ENCODE peak calls at places on chromosome 1, in six cellular contexts. P is neuronal stem cell, K is H9, T is mesenchymal stem cell, W is H1, H is trophoblast cell. I is an unnamed sample.

GRCh38 chr1:88773540-88774150 is 89.6 kb downstream of the PKN2 start:
- DNase-seq in P (no peak), K (no peak), T (peak), W (no peak), H (peak), I (peak)

GRCh38 chr1:152444045-152444444 is 30.0 kb upstream of the CRNN start:
- DNase-seq in P (no peak), K (no peak), T (no peak), W (no peak), H (no peak), I (no peak)

GRCh38 chr1:11648732-11649158 is 5.5 kb downstream of the FBXO2 start:
- DNase-seq in P (no peak), K (peak), T (no peak), W (no peak), H (no peak), I (no peak)

GRCh38 chr1:97630281-97630680 is 290.6 kb downstream of the DPYD start:
- DNase-seq in P (no peak), K (no peak), T (peak), W (no peak), H (no peak), I (no peak)

GRCh38 chr1:45929257-45929687 is 125.9 kb downstream of the MAST2 start:
- DNase-seq in P (no peak), K (peak), T (peak), W (peak), H (peak), I (peak)

GRCh38 chr1:240804475-240804874 is 192.5 kb upstream of the GREM2 start:
- DNase-seq in P (no peak), K (no peak), T (no peak), W (no peak), H (peak), I (peak)

GRCh38 chr1:51044834-51045233 is 57.2 kb upstream of the C1orf185 start:
- DNase-seq in P (no peak), K (no peak), T (no peak), W (no peak), H (no peak), I (no peak)

GRCh38 chr1:35441926-35442579 is 115.2 kb downstream of the KIAA0319L start:
- DNase-seq in P (no peak), K (no peak), T (no peak), W (no peak), H (no peak), I (no peak)

GRCh38 chr1:118744420-118744819 is 243.7 kb downstream of the TBX15 start:
- DNase-seq in P (no peak), K (no peak), T (no peak), W (no peak), H (no peak), I (no peak)

GRCh38 chr1:90986954-90987353 is 34.9 kb downstream of the ZNF644 start:
- DNase-seq in P (no peak), K (no peak), T (no peak), W (no peak), H (no peak), I (no peak)

GRCh38 chr1:204285438-204286322 is 71.9 kb upstream of the GOLT1A start:
- DNase-seq in P (no peak), K (no peak), T (no peak), W (no peak), H (no peak), I (no peak)
- H4K91ac ChIP-seq in P (no peak), K (no peak), T (peak), W (no peak), H (no peak), I (no peak)

DNA sequence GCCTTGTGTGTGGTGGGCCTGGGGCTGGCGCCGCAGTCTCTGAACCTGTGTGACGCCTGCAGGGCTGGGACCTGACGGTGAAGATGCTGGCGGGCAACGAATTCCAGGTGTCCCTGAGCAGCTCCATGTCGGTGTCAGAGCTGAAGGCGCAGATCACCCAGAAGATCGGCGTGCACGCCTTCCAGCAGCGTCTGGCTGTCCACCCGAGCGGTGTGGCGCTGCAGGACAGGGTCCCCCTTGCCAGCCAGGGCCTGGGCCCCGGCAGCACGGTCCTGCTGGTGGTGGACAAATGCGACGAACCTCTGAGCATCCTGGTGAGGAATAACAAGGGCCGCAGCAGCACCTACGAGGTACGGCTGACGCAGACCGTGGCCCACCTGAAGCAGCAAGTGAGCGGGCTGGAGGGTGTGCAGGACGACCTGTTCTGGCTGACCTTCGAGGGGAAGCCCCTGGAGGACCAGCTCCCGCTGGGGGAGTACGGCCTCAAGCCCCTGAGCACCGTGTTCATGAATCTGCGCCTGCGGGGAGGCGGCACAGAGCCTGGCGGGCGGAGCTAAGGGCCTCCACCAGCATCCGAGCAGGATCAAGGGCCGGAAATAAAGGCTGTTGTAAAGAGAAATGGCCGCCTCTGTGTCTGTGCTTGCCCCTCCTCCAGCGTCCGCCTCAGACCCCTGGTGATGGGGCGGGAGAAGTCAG is 773 bp downstream of the ISG15 start:
- DNase-seq in P (no peak), K (peak), T (peak), W (no peak), H (no peak), I (peak)
- H3K23ac ChIP-seq in P (peak), K (no peak), T (no peak), W (no peak), H (no peak), I (peak)

DNA sequence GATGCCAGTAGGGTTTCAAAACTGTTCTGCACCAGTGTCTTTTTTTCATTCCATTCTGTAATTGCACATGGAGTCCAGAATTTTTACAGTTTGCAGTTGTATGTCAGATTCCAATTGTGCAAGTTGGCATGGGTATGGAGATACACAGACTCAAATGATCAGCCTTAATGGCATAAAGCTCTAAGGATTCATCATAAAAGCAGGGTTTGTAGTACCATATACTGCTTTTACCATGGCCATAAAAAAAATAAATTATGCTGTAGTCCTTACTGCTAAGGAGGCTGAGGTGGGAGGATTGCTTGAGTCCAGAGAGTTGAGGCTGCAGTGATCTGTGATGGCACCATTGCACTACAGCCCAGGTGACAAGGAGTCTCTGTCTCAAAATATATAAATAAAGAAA is 10.3 kb downstream of the MTARC1 start:
- DNase-seq in P (no peak), K (no peak), T (no peak), W (no peak), H (no peak), I (no peak)
- H4K91ac ChIP-seq in P (no peak), K (no peak), T (no peak), W (no peak), H (no peak), I (no peak)

GRCh38 chr1:207151920-207152319 is 47.9 kb downstream of the C4BPA start:
- DNase-seq in P (no peak), K (no peak), T (no peak), W (no peak), H (no peak), I (no peak)
- H3K23ac ChIP-seq in P (no peak), K (no peak), T (no peak), W (no peak), H (no peak), I (no peak)

GRCh38 chr1:180528868-180529470 is 26.6 kb upstream of the ACBD6 start:
- DNase-seq in P (no peak), K (no peak), T (no peak), W (no peak), H (no peak), I (no peak)
- H4K91ac ChIP-seq in P (no peak), K (no peak), T (no peak), W (no peak), H (no peak), I (no peak)

DNA sequence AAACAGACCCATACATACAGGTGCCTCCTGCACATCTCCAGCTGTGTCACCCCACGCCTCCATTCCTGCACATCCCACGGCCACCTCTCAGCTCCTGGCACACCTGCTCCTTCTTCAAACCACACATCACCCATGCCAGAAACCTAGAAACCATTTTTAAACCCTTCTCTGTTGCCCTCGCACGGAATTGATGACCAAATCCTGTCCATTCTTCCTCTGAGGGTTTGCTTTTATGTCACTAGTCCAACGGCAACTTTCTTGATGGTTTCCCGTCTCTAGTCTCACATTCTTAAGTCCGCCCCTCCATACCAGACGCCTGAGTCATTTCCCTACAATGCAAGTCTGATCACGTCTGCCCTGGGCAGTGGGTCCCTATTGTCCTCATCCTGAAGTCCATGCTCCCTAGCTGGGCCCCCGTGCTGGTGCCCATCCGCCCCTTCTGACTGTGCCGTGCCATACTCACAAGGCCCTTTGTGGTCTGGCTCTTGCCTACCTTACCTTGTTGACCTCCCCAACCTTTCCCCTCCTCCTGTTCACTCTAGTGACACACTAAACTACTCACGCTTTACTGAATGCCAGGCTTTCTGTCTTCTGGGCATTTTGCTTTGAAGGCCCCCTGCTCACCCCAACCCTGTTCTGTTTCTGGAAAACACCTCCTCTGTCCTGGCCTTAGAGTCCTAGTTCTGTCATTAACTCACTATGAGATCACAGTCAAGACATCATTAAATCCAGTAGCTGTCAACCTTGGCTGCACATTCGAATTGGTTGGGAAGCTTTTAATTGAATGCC is 17.6 kb downstream of the SLC2A1 start:
- DNase-seq in P (no peak), K (peak), T (peak), W (no peak), H (peak), I (peak)
- H3K23ac ChIP-seq in P (no peak), K (no peak), T (no peak), W (no peak), H (no peak), I (peak)